ENCODE peak calls at places on chromosomes 5 and 9, in six cellular contexts. I is IMR-90, O is H9, A is trophoblast cell, S is H1, X is mesenchymal stem cell. J is an unnamed sample.

GRCh38 chr9:114791312-114791711 is 14.5 kb downstream of the TNFSF15 start:
- DNase-seq in S (no peak), A (no peak), O (no peak), I (no peak), X (no peak), J (no peak)

GRCh38 chr9:107749787-107750444 is 260.3 kb upstream of the KLF4 start:
- DNase-seq in A (no peak), X (peak), O (peak), S (peak), I (peak), J (no peak)

GRCh38 chr5:14144586-14145355 is 1.6 kb downstream of the TRIO start:
- DNase-seq in I (peak), O (peak), S (peak), A (no peak), X (peak), J (peak)

GRCh38 chr5:74206571-74207550 is 433.7 kb downstream of the ENC1 start:
- DNase-seq in S (no peak), O (no peak), I (peak), X (no peak), A (no peak), J (no peak)

GRCh38 chr5:75734913-75735789 is 17.9 kb upstream of the POC5 start:
- DNase-seq in I (peak), A (peak), S (peak), X (peak), O (peak), J (peak)

GRCh38 chr5:61669531-61669930 is 337.5 kb downstream of the ZSWIM6 start:
- DNase-seq in I (no peak), A (no peak), O (no peak), X (no peak), S (no peak), J (no peak)

GRCh38 chr5:39399135-39400036 is 25.4 kb downstream of the DAB2 start:
- DNase-seq in A (peak), X (peak), S (no peak), I (peak), O (no peak), J (no peak)

GRCh38 chr5:163373401-163374066 is 63.9 kb upstream of the CCNG1 start:
- DNase-seq in S (no peak), A (no peak), O (no peak), X (no peak), I (no peak), J (no peak)

GRCh38 chr5:32443145-32443540 is 1.4 kb downstream of the ZFR start:
- DNase-seq in S (no peak), X (peak), A (no peak), I (peak), O (no peak), J (no peak)

GRCh38 chr5:84385705-84386104 is 1.0 kb upstream of the EDIL3 start:
- DNase-seq in A (no peak), I (no peak), O (no peak), S (no peak), X (peak), J (no peak)

GRCh38 chr9:19156805-19157204 is 29.5 kb upstream of the PLIN2 start:
- DNase-seq in S (no peak), I (no peak), X (no peak), O (no peak), A (no peak), J (no peak)

GRCh38 chr9:69899491-69899890 is 78.9 kb downstream of the CFAP95 start:
- DNase-seq in O (no peak), S (no peak), I (no peak), A (no peak), X (no peak), J (no peak)

GRCh38 chr5:1412621-1413020 is 32.6 kb downstream of the SLC6A3 start:
- DNase-seq in A (no peak), O (no peak), I (no peak), S (no peak), X (no peak), J (no peak)

GRCh38 chr5:111735829-111736228 is 21.2 kb downstream of the NREP start:
- DNase-seq in X (peak), O (peak), A (peak), S (no peak), I (peak), J (no peak)

GRCh38 chr9:128203842-128204551 is 818 bp downstream of the DNM1 start:
- DNase-seq in I (peak), A (no peak), S (peak), X (peak), O (peak), J (peak)

GRCh38 chr9:113574381-113575262 is 111.1 kb downstream of the RGS3 start:
- DNase-seq in O (no peak), I (no peak), X (no peak), A (no peak), S (no peak), J (no peak)

GRCh38 chr9:119827526-119827925 is 458.3 kb upstream of the BRINP1 start:
- DNase-seq in X (no peak), A (no peak), S (no peak), O (no peak), I (no peak), J (no peak)

GRCh38 chr9:136847065-136847826 is 2.0 kb upstream of the PHPT1 start:
- DNase-seq in O (peak), S (peak), I (peak), A (peak), X (peak), J (peak)

GRCh38 chr9:136846376-136847064 is 2.7 kb upstream of the PHPT1 start:
- DNase-seq in O (peak), X (no peak), S (no peak), I (no peak), A (no peak), J (no peak)

GRCh38 chr9:136849038-136849959 is at the start of gene PHPT1:
- DNase-seq in X (peak), I (peak), S (peak), A (peak), O (peak), J (peak)

GRCh38 chr9:136848393-136849037 is 694 bp upstream of the PHPT1 start:
- DNase-seq in I (no peak), A (peak), X (no peak), O (no peak), S (peak), J (peak)

GRCh38 chr9:136847827-136848392 is 1.3 kb upstream of the PHPT1 start:
- DNase-seq in X (peak), S (peak), O (peak), A (peak), I (peak), J (peak)
- H3K4ac ChIP-seq in X (peak), S (peak), O (no peak), A (peak), I (peak), J (peak)

GRCh38 chr9:134054891-134055811 is 12.7 kb downstream of the BRD3 start:
- DNase-seq in X (no peak), A (no peak), O (no peak), S (no peak), I (no peak), J (no peak)

GRCh38 chr9:134053941-134054761 is 13.7 kb downstream of the BRD3 start:
- DNase-seq in X (no peak), I (no peak), S (no peak), O (no peak), A (no peak), J (no peak)

GRCh38 chr9:134052941-134053340 is 14.9 kb downstream of the BRD3 start:
- DNase-seq in S (no peak), O (no peak), I (no peak), X (no peak), A (no peak), J (no peak)

GRCh38 chr9:134052491-134052890 is 15.3 kb downstream of the BRD3 start:
- DNase-seq in S (no peak), I (no peak), A (no peak), O (no peak), X (no peak), J (no peak)

GRCh38 chr9:134053401-134053871 is 14.4 kb downstream of the BRD3 start:
- DNase-seq in O (no peak), A (no peak), I (no peak), X (no peak), S (no peak), J (no peak)
- H4K91ac ChIP-seq in O (no peak), A (no peak), I (no peak), X (no peak), S (no peak), J (no peak)

GRCh38 chr9:6780690-6781089 is 22.9 kb downstream of the KDM4C start:
- DNase-seq in O (no peak), I (peak), X (no peak), A (no peak), S (no peak), J (no peak)
- H3K4ac ChIP-seq in O (no peak), I (no peak), X (no peak), A (no peak), S (no peak), J (no peak)

GRCh38 chr9:75083188-75083976 is 4.6 kb downstream of the NMRK1 start:
- DNase-seq in X (no peak), A (no peak), I (no peak), O (peak), S (peak), J (no peak)
- H4K91ac ChIP-seq in X (no peak), A (no peak), I (no peak), O (no peak), S (no peak), J (no peak)

DNA sequence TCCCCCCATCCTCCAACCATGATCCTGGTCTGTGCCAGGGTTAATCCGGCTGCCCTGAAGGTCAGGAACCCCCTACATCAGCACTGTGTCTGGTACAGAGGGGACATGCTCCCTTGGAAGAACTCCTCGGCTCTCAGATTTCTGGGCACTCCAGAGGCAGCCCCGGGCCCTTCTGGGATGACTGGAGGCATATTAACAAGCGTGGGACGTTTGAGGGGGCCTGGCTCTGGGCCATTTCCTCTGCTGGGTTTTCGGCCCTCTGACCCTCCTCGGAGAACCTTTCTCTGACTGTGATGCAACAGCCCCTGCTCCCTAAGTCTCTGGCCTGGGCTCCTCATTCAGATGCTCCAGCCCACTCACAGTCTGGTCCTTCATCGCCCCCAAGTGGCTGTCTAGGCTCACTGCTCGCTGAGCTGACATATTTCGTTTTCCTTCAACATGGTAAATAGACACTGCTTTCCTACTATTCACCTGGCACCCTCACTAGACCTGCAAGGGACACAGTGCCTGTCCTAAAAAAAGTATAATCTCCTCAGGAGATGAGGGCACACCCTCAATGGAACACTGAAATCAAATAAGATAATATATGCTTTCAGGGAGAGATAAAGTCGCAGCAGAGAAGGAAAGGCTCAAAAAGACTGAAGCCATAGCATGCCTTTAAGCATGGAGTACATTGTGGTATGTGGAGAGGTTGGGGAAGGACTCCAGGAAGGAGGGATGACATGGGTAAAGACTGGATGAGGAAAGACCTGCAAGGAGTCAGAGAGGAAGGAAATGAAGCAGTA is 404.7 kb upstream of the TRPC7 start:
- DNase-seq in S (peak), X (peak), A (peak), O (peak), I (peak), J (peak)
- H3K4ac ChIP-seq in S (no peak), X (no peak), A (no peak), O (no peak), I (no peak), J (no peak)

GRCh38 chr5:149603210-149603609 is 21.9 kb downstream of the ARHGEF37 start:
- DNase-seq in S (no peak), I (no peak), O (no peak), A (peak), X (no peak), J (no peak)

GRCh38 chr5:149605998-149606721 is 24.9 kb downstream of the ARHGEF37 start:
- DNase-seq in O (no peak), X (peak), I (peak), S (no peak), A (peak), J (no peak)

GRCh38 chr5:149604321-149604720 is 23.0 kb downstream of the ARHGEF37 start:
- DNase-seq in S (no peak), O (no peak), I (no peak), A (no peak), X (no peak), J (no peak)

GRCh38 chr5:149608936-149609502 is 27.7 kb downstream of the ARHGEF37 start:
- DNase-seq in O (no peak), S (no peak), A (peak), X (peak), I (no peak), J (no peak)

GRCh38 chr5:149605354-149605997 is 24.2 kb downstream of the ARHGEF37 start:
- DNase-seq in I (no peak), O (no peak), S (no peak), X (no peak), A (no peak), J (no peak)
- H4K91ac ChIP-seq in I (peak), O (no peak), S (no peak), X (no peak), A (peak), J (no peak)

GRCh38 chr9:125189011-125189360 is 617 bp downstream of the PPP6C start:
- DNase-seq in X (peak), A (peak), O (peak), I (no peak), S (no peak), J (peak)

GRCh38 chr9:125190371-125190801 is 783 bp upstream of the PPP6C start:
- DNase-seq in I (no peak), X (no peak), S (no peak), O (no peak), A (no peak), J (no peak)

DNA sequence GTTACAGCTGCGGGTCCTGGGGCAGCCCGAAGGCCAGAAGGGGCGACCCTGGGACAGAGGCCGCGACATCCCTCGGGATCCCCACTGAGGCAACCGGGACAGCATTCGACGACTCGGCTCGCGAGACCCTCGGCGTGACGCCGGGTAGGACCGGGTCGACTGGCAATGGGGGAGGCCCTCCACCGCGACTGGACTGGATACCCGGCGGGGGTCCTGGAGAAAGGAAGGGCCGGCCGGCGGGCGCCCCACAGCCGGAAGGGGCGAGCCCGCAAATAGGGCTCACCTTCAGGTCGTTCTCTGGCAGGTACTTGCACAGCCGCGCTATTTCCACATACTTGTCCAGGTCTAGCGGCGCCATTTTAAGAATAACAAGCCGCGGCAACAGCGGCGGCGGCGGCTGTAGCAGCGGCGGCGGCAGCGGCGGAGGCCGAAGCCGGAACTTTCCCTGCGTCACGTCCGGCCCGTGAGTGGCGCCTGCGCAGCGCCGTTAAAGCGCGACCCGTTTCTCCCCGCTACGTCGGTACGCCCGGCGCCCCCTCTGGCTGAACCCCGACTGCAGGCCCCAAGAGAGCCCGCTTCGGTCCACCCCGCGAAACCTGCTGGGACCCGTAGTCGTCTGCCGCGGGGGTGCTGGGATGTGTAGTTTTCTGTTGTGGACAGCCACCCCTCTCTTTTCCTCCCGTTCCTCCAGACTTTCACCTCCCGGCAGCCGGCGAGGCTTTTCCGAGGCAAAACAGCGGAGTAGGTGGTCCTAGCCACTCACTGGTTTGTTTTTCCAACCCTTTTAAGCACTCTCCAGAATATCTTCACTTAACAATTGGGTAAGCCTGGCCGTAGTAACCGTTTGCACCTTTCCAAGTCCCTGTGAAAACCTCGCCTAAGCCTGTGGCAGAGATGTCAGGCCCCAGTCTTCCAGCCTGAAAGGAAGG is at the start of gene PPP6C:
- DNase-seq in X (peak), I (peak), S (peak), A (peak), O (peak), J (peak)
- H3K4ac ChIP-seq in X (peak), I (peak), S (no peak), A (peak), O (no peak), J (no peak)

DNA sequence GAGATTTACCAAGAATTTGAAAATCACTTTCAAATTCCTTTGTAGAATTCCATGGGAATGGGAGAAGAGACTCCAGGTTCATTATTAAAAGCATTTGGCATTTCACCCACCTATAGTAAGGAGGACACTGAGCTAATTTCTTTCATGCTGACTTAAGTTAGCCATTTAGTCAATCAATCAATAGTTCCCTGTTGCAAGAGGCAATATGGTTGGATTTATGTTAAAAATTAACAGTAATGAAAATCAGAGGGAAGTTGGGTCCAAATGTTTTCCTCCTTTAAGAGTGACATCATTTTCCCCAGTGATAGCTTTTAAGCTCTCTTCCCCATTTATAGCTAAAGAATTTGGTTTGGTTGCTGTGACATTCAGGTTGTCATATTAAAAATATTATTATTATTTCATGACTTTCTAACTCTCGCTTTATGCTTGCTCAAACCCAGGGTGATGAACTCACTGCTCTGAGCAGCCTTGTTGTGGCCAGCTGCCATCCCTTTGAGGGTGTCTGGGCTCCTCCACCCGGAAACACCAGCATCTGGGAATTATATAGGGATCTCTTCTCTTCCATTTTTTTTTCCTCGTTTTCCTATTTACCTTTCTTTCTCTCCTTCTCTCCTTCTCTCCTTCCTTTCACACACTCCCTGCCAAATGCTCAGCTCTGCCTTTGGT is 356.0 kb upstream of the SMARCA2 start:
- DNase-seq in X (no peak), S (no peak), A (no peak), I (no peak), O (no peak), J (no peak)
- H4K91ac ChIP-seq in X (no peak), S (no peak), A (no peak), I (no peak), O (no peak), J (no peak)

DNA sequence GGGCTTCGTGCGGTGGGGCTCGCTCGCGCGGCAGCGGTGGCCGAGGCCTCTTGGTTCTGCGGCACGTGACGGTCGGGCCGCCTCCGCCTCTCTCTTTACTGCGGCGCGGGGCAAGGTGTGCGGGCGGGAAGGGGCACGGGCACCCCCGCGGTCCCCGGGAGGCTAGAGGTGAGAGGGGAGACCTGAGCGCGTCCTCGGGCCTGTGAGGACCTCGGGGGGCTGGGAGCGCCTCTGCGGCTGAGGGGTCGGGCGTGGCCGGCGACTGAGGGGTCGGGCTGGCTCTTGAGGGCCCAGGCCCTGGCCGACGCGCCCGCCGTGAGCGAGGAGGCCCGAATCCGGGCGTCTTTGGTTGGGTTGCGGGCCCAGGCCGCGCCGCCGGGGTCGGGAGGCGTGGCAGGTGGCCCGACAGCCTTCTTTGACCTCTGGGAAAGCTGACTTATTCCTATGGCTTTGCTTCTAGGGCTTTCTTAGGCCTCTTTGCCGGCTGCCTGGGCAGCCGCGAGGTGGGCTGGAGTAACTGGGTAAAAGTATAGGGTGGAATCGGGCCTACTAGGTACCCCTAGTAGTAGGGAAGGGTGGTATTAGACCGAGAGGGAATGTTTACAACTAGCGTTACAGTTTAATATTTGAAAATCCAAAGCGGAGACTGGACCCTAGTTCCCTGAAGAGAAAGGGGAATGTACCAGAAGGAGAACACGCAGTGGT is at the start of gene CANX:
- DNase-seq in A (peak), S (no peak), X (no peak), O (no peak), I (no peak), J (no peak)
- H3K4ac ChIP-seq in A (peak), S (peak), X (peak), O (peak), I (peak), J (peak)

GRCh38 chr5:31390256-31390655 is 141.6 kb downstream of the DROSHA start:
- DNase-seq in O (no peak), X (no peak), I (no peak), A (no peak), S (no peak), J (no peak)

GRCh38 chr5:31396611-31397295 is 135.1 kb downstream of the DROSHA start:
- DNase-seq in I (no peak), A (peak), X (no peak), O (no peak), S (no peak), J (no peak)

GRCh38 chr5:31397926-31398557 is 133.9 kb downstream of the DROSHA start:
- DNase-seq in O (no peak), I (no peak), X (no peak), S (no peak), A (no peak), J (no peak)

GRCh38 chr5:31393126-31393525 is 138.8 kb downstream of the DROSHA start:
- DNase-seq in I (no peak), S (no peak), A (no peak), X (no peak), O (no peak), J (no peak)

DNA sequence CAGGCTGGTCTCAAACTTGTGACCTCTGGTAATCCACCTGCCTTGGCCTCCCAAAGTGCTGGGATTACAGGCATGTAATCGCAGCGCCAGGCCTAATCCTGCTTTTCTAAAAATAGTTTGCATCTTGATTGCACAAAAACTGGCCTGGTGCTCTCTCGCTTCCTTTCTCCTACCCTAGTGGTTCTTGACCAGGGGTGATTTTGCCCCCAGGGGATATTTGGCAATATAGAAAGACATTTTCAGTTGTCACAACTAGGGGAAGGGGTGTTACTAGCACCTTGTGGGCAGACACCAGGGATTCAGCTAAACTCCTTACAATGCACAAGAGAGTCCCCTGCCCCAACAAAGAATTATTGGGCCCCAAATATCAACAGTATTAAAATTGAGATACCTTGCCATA is 139.8 kb downstream of the DROSHA start:
- DNase-seq in X (no peak), A (no peak), S (no peak), O (no peak), I (no peak), J (no peak)
- H4K91ac ChIP-seq in X (no peak), A (no peak), S (no peak), O (no peak), I (no peak), J (no peak)